ENCODE peak calls at places on chromosomes 12 and 14, in five cellular contexts. One of them, this sample, is unnamed.

GRCh38 chr12:6703631-6704030 is 3.0 kb upstream of the PIANP start:
- DNase-seq in activated CD4-positive, alpha-beta T cell treated with anti-CD3 and anti-CD28 coated beads for 48 hours: peak; percentile 32
- DNase-seq in activated naive CD4-positive, alpha-beta T cell treated with anti-CD3 and anti-CD28 coated beads for 36 hours: peak; percentile 22
- DNase-seq in CD8-positive, alpha-beta memory T cell: peak; percentile 27
- DNase-seq in fibroblast of the aortic adventitia: no peak
- DNase-seq in this sample: no peak

GRCh38 chr14:95210699-95211098 is 53.4 kb upstream of the DICER1 start:
- DNase-seq in activated CD4-positive, alpha-beta T cell treated with anti-CD3 and anti-CD28 coated beads for 48 hours: no peak
- DNase-seq in activated naive CD4-positive, alpha-beta T cell treated with anti-CD3 and anti-CD28 coated beads for 36 hours: no peak
- DNase-seq in CD8-positive, alpha-beta memory T cell: no peak
- DNase-seq in fibroblast of the aortic adventitia: no peak
- DNase-seq in this sample: no peak

GRCh38 chr12:109595321-109595902 is 21.8 kb downstream of the MVK start:
- DNase-seq in activated CD4-positive, alpha-beta T cell treated with anti-CD3 and anti-CD28 coated beads for 48 hours: peak; percentile 67
- DNase-seq in activated naive CD4-positive, alpha-beta T cell treated with anti-CD3 and anti-CD28 coated beads for 36 hours: peak; percentile 91
- DNase-seq in CD8-positive, alpha-beta memory T cell: no peak
- DNase-seq in fibroblast of the aortic adventitia: no peak
- DNase-seq in this sample: no peak

GRCh38 chr12:122861586-122861970 is 26.3 kb downstream of the HIP1R start:
- DNase-seq in activated CD4-positive, alpha-beta T cell treated with anti-CD3 and anti-CD28 coated beads for 48 hours: no peak
- DNase-seq in activated naive CD4-positive, alpha-beta T cell treated with anti-CD3 and anti-CD28 coated beads for 36 hours: no peak
- DNase-seq in CD8-positive, alpha-beta memory T cell: no peak
- DNase-seq in fibroblast of the aortic adventitia: no peak
- DNase-seq in this sample: no peak

GRCh38 chr12:4383304-4383865 is 3.9 kb upstream of the FGF23 start:
- DNase-seq in activated CD4-positive, alpha-beta T cell treated with anti-CD3 and anti-CD28 coated beads for 48 hours: no peak
- DNase-seq in activated naive CD4-positive, alpha-beta T cell treated with anti-CD3 and anti-CD28 coated beads for 36 hours: peak; percentile 39
- DNase-seq in CD8-positive, alpha-beta memory T cell: no peak
- DNase-seq in fibroblast of the aortic adventitia: no peak
- DNase-seq in this sample: no peak

GRCh38 chr14:59098377-59098776 is 90.1 kb upstream of the DAAM1 start:
- DNase-seq in activated CD4-positive, alpha-beta T cell treated with anti-CD3 and anti-CD28 coated beads for 48 hours: no peak
- DNase-seq in activated naive CD4-positive, alpha-beta T cell treated with anti-CD3 and anti-CD28 coated beads for 36 hours: no peak
- DNase-seq in CD8-positive, alpha-beta memory T cell: no peak
- DNase-seq in fibroblast of the aortic adventitia: peak; percentile 95
- DNase-seq in this sample: no peak

GRCh38 chr14:65356327-65356836 is 56.1 kb upstream of the FUT8 start:
- DNase-seq in activated CD4-positive, alpha-beta T cell treated with anti-CD3 and anti-CD28 coated beads for 48 hours: peak; percentile 64
- DNase-seq in activated naive CD4-positive, alpha-beta T cell treated with anti-CD3 and anti-CD28 coated beads for 36 hours: peak; percentile 77
- DNase-seq in CD8-positive, alpha-beta memory T cell: no peak
- DNase-seq in fibroblast of the aortic adventitia: peak; percentile 90
- DNase-seq in this sample: no peak

GRCh38 chr12:123971770-123972447 is 722 bp downstream of the CCDC92 start:
- DNase-seq in activated CD4-positive, alpha-beta T cell treated with anti-CD3 and anti-CD28 coated beads for 48 hours: peak; percentile 47
- DNase-seq in activated naive CD4-positive, alpha-beta T cell treated with anti-CD3 and anti-CD28 coated beads for 36 hours: peak; percentile 62
- DNase-seq in CD8-positive, alpha-beta memory T cell: peak; percentile 57
- DNase-seq in fibroblast of the aortic adventitia: no peak
- DNase-seq in this sample: no peak

GRCh38 chr12:121663610-121663929 is 5.9 kb downstream of the MORN3 start:
- DNase-seq in activated CD4-positive, alpha-beta T cell treated with anti-CD3 and anti-CD28 coated beads for 48 hours: no peak
- DNase-seq in activated naive CD4-positive, alpha-beta T cell treated with anti-CD3 and anti-CD28 coated beads for 36 hours: no peak
- DNase-seq in CD8-positive, alpha-beta memory T cell: no peak
- DNase-seq in fibroblast of the aortic adventitia: no peak
- DNase-seq in this sample: no peak

GRCh38 chr12:48865141-48865440 is 579 bp downstream of the RND1 start:
- DNase-seq in activated CD4-positive, alpha-beta T cell treated with anti-CD3 and anti-CD28 coated beads for 48 hours: no peak
- DNase-seq in activated naive CD4-positive, alpha-beta T cell treated with anti-CD3 and anti-CD28 coated beads for 36 hours: no peak
- DNase-seq in CD8-positive, alpha-beta memory T cell: no peak
- DNase-seq in fibroblast of the aortic adventitia: no peak
- DNase-seq in this sample: no peak

GRCh38 chr14:35898217-35898775 is 72.2 kb downstream of the BRMS1L start:
- DNase-seq in activated CD4-positive, alpha-beta T cell treated with anti-CD3 and anti-CD28 coated beads for 48 hours: no peak
- DNase-seq in activated naive CD4-positive, alpha-beta T cell treated with anti-CD3 and anti-CD28 coated beads for 36 hours: no peak
- DNase-seq in CD8-positive, alpha-beta memory T cell: no peak
- DNase-seq in fibroblast of the aortic adventitia: no peak
- DNase-seq in this sample: no peak

GRCh38 chr12:20411309-20411708 is 43.0 kb downstream of the PDE3A start:
- DNase-seq in activated CD4-positive, alpha-beta T cell treated with anti-CD3 and anti-CD28 coated beads for 48 hours: no peak
- DNase-seq in activated naive CD4-positive, alpha-beta T cell treated with anti-CD3 and anti-CD28 coated beads for 36 hours: no peak
- DNase-seq in CD8-positive, alpha-beta memory T cell: no peak
- DNase-seq in fibroblast of the aortic adventitia: no peak
- DNase-seq in this sample: no peak

GRCh38 chr12:6821271-6821673 is 349 bp upstream of the GPR162 start:
- DNase-seq in activated CD4-positive, alpha-beta T cell treated with anti-CD3 and anti-CD28 coated beads for 48 hours: peak; percentile 44
- DNase-seq in activated naive CD4-positive, alpha-beta T cell treated with anti-CD3 and anti-CD28 coated beads for 36 hours: peak; percentile 71
- DNase-seq in CD8-positive, alpha-beta memory T cell: no peak
- DNase-seq in fibroblast of the aortic adventitia: peak; percentile 66
- DNase-seq in this sample: peak; percentile 89

GRCh38 chr14:50362791-50363733 is 33.6 kb downstream of the CDKL1 start:
- DNase-seq in activated CD4-positive, alpha-beta T cell treated with anti-CD3 and anti-CD28 coated beads for 48 hours: peak; percentile 53
- DNase-seq in activated naive CD4-positive, alpha-beta T cell treated with anti-CD3 and anti-CD28 coated beads for 36 hours: peak; percentile 54
- DNase-seq in CD8-positive, alpha-beta memory T cell: peak; percentile 55
- DNase-seq in fibroblast of the aortic adventitia: no peak
- DNase-seq in this sample: no peak

GRCh38 chr12:82972624-82973023 is 285.9 kb downstream of the TMTC2 start:
- DNase-seq in activated CD4-positive, alpha-beta T cell treated with anti-CD3 and anti-CD28 coated beads for 48 hours: no peak
- DNase-seq in activated naive CD4-positive, alpha-beta T cell treated with anti-CD3 and anti-CD28 coated beads for 36 hours: no peak
- DNase-seq in CD8-positive, alpha-beta memory T cell: no peak
- DNase-seq in fibroblast of the aortic adventitia: no peak
- DNase-seq in this sample: no peak

GRCh38 chr12:4719821-4720636 is at the start of gene GALNT8:
- DNase-seq in activated CD4-positive, alpha-beta T cell treated with anti-CD3 and anti-CD28 coated beads for 48 hours: no peak
- DNase-seq in activated naive CD4-positive, alpha-beta T cell treated with anti-CD3 and anti-CD28 coated beads for 36 hours: no peak
- DNase-seq in CD8-positive, alpha-beta memory T cell: no peak
- DNase-seq in fibroblast of the aortic adventitia: no peak
- DNase-seq in this sample: no peak

GRCh38 chr12:25882266-25882665 is 76.2 kb upstream of the RASSF8 start:
- DNase-seq in activated CD4-positive, alpha-beta T cell treated with anti-CD3 and anti-CD28 coated beads for 48 hours: no peak
- DNase-seq in activated naive CD4-positive, alpha-beta T cell treated with anti-CD3 and anti-CD28 coated beads for 36 hours: no peak
- DNase-seq in CD8-positive, alpha-beta memory T cell: no peak
- DNase-seq in fibroblast of the aortic adventitia: no peak
- DNase-seq in this sample: no peak

GRCh38 chr12:62919827-62920226 is 15.1 kb downstream of the PPM1H start:
- DNase-seq in activated CD4-positive, alpha-beta T cell treated with anti-CD3 and anti-CD28 coated beads for 48 hours: no peak
- DNase-seq in activated naive CD4-positive, alpha-beta T cell treated with anti-CD3 and anti-CD28 coated beads for 36 hours: no peak
- DNase-seq in CD8-positive, alpha-beta memory T cell: no peak
- DNase-seq in fibroblast of the aortic adventitia: peak; percentile 32
- DNase-seq in this sample: no peak

This sample was measured in right atrium auricular region.